ENCODE peak calls at places on chromosome 11, in six cellular contexts. D, N, H, S, R and X are unnamed samples.

GRCh38 chr11:59545179-59546020 is 34.1 kb downstream of the OR4D9 start:
- DNase-seq in D (no peak), N (no peak), H (peak; percentile 97), S (no peak), R (no peak), X (no peak)

GRCh38 chr11:15175780-15176179 is 61.1 kb downstream of the INSC start:
- DNase-seq in D (no peak), N (no peak), H (no peak), S (no peak), R (no peak), X (no peak)

GRCh38 chr11:57493507-57494503 is 21.7 kb downstream of the SLC43A1 start:
- DNase-seq in D (peak; percentile 36), N (peak; percentile 74), H (peak; percentile 88), S (no peak), R (no peak), X (no peak)

GRCh38 chr11:10385696-10386095 is 69.4 kb upstream of the AMPD3 start:
- DNase-seq in D (no peak), N (no peak), H (no peak), S (peak; percentile 14), R (no peak), X (no peak)

GRCh38 chr11:57460756-57461749 is 725 bp downstream of the RTN4RL2 start:
- DNase-seq in D (peak; percentile 8), N (no peak), H (no peak), S (no peak), R (no peak), X (no peak)

GRCh38 chr11:59000007-59000406 is 60.7 kb downstream of the GLYATL1 start:
- DNase-seq in D (no peak), N (no peak), H (no peak), S (no peak), R (no peak), X (no peak)

GRCh38 chr11:72591785-72592490 is 82.3 kb downstream of the PDE2A start:
- DNase-seq in D (no peak), N (no peak), H (no peak), S (peak; percentile 82), R (no peak), X (peak; percentile 51)

GRCh38 chr11:44363116-44363515 is 53.2 kb upstream of the ALX4 start:
- DNase-seq in D (no peak), N (no peak), H (no peak), S (no peak), R (no peak), X (no peak)

GRCh38 chr11:27718346-27718852 is 18.1 kb upstream of the BDNF start:
- DNase-seq in D (peak; percentile 65), N (no peak), H (peak; percentile 87), S (peak; percentile 21), R (peak; percentile 93), X (peak; percentile 63)

GRCh38 chr11:69429716-69430491 is 51.6 kb upstream of the LINC01488 start:
- DNase-seq in D (no peak), N (no peak), H (no peak), S (no peak), R (no peak), X (no peak)

GRCh38 chr11:6233984-6234313 is 487 bp downstream of the FHIP1B start:
- DNase-seq in D (no peak), N (no peak), H (no peak), S (no peak), R (no peak), X (no peak)

GRCh38 chr11:18775492-18776292 is 15.9 kb downstream of the PTPN5 start:
- DNase-seq in D (peak; percentile 45), N (peak; percentile 38), H (peak; percentile 54), S (no peak), R (peak; percentile 26), X (no peak)

GRCh38 chr11:105265859-105266258 is 126.3 kb upstream of the CARD18 start:
- DNase-seq in D (no peak), N (no peak), H (peak; percentile 40), S (no peak), R (peak; percentile 24), X (no peak)

GRCh38 chr11:19080579-19080993 is 20.1 kb upstream of the MRGPRX2 start:
- DNase-seq in D (no peak), N (peak; percentile 42), H (no peak), S (no peak), R (peak; percentile 19), X (no peak)

GRCh38 chr11:12841946-12842630 is 167.0 kb upstream of the RASSF10 start:
- DNase-seq in D (peak; percentile 71), N (no peak), H (no peak), S (no peak), R (peak; percentile 49), X (peak; percentile 16)

GRCh38 chr11:34898474-34898873 is 17.7 kb downstream of the APIP start:
- DNase-seq in D (no peak), N (no peak), H (no peak), S (no peak), R (no peak), X (no peak)

GRCh38 chr11:97389270-97389669 is 999.5 kb downstream of the JRKL start:
- DNase-seq in D (no peak), N (no peak), H (no peak), S (no peak), R (no peak), X (no peak)

GRCh38 chr11:86155210-86155844 is 86.4 kb upstream of the PICALM start:
- DNase-seq in D (no peak), N (no peak), H (no peak), S (no peak), R (no peak), X (no peak)

GRCh38 chr11:69956669-69957190 is 121.4 kb upstream of the ANO1 start:
- DNase-seq in D (no peak), N (no peak), H (no peak), S (no peak), R (no peak), X (no peak)

GRCh38 chr11:60887531-60887930 is 18.9 kb downstream of the PRPF19 start:
- DNase-seq in D (peak; percentile 69), N (no peak), H (peak; percentile 76), S (peak; percentile 89), R (peak; percentile 70), X (peak; percentile 64)

GRCh38 chr11:14622241-14622954 is 21.2 kb upstream of the PDE3B start:
- DNase-seq in D (no peak), N (no peak), H (no peak), S (no peak), R (no peak), X (no peak)